ENCODE peak calls at places on chromosomes 2 and 18, in six cellular contexts. D is A549, C is hepatocyte, G is fibroblast of lung, T is mesendoderm, A is astrocyte. X is an unnamed sample.

GRCh38 chr2:222912117-222912516 is 51.3 kb downstream of the ACSL3 start:
- DNase-seq in D (no peak), C (no peak), G (no peak), T (peak; percentile 57), A (peak; percentile 16), X (no peak)

GRCh38 chr2:69582582-69583176 is 60.9 kb downstream of the AAK1 start:
- DNase-seq in D (no peak), C (peak; percentile 33), G (peak; percentile 51), T (no peak), A (peak; percentile 49), X (no peak)

GRCh38 chr18:26057208-26057821 is 33.1 kb downstream of the SS18 start:
- DNase-seq in D (no peak), C (peak; percentile 25), G (peak; percentile 69), T (peak; percentile 15), A (peak; percentile 56), X (peak; percentile 1)

GRCh38 chr18:46264255-46264654 is 160.1 kb downstream of the HAUS1 start:
- DNase-seq in D (peak; percentile 42), C (peak; percentile 26), G (no peak), T (peak; percentile 95), A (no peak), X (peak; percentile 42)

GRCh38 chr18:69956655-69957054 is 9.0 kb upstream of the CD226 start:
- DNase-seq in D (no peak), C (no peak), G (no peak), T (peak; percentile 11), A (no peak), X (no peak)

GRCh38 chr18:49681387-49681786 is 119.5 kb downstream of the LIPG start:
- DNase-seq in D (peak; percentile 6), C (no peak), G (no peak), T (no peak), A (no peak), X (no peak)

GRCh38 chr2:69797836-69798465 is 31.5 kb upstream of the GMCL1 start:
- DNase-seq in D (no peak), C (peak; percentile 28), G (peak; percentile 65), T (peak; percentile 89), A (peak; percentile 58), X (no peak)

GRCh38 chr2:28358668-28359201 is 33.9 kb upstream of the FOSL2 start:
- DNase-seq in D (no peak), C (no peak), G (no peak), T (no peak), A (no peak), X (no peak)

GRCh38 chr2:30366199-30366691 is 80.8 kb upstream of the LCLAT1 start:
- DNase-seq in D (no peak), C (no peak), G (peak; percentile 64), T (no peak), A (peak; percentile 44), X (no peak)

GRCh38 chr2:217489145-217489960 is 513.4 kb downstream of the TNS1 start:
- DNase-seq in D (no peak), C (no peak), G (peak; percentile 80), T (no peak), A (peak; percentile 74), X (no peak)

GRCh38 chr2:191696001-191696400 is 18.1 kb downstream of the NABP1 start:
- DNase-seq in D (no peak), C (peak; percentile 42), G (peak; percentile 88), T (no peak), A (peak; percentile 84), X (no peak)

GRCh38 chr2:10123281-10123680 is 742 bp downstream of the RRM2 start:
- DNase-seq in D (no peak), C (no peak), G (no peak), T (no peak), A (no peak), X (no peak)

GRCh38 chr2:229731916-229732315 is 17.6 kb upstream of the DNER start:
- DNase-seq in D (no peak), C (no peak), G (peak; percentile 27), T (no peak), A (no peak), X (no peak)

DNA sequence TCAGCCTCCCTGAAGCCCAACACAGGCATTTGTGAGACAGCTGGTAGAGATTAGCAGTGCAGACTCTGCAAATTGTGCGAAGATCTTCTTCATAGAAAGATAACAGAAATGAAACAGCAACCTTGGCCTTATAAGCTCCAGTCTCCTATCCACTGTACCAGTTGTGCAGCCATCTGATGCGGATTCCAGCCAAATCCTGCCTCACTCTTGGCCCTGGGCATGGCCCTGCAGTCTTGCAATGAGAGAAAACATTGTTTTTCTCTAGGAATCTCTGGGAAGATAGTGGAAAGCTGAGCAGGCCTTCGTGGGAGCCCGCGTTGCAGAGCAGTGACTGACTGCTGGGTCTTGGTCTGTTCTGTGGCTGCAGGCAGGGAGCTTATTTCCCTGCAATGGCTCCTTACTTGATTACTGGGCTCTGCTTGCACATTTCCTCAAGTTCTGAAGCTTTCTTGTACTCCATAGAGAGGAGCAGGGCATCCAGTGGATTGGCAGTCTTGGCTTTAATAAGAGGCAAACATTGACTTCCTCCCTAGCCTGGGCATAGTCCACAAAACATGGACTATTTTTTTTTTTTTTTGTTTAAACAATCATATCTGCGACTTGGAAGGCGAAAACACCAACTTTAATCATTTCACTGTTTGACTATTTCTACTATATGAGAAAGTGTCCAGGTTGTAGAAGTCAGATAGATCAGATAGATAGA is 193.0 kb downstream of the ACTR3 start:
- DNase-seq in D (no peak), C (no peak), G (no peak), T (no peak), A (no peak), X (no peak)
- H3K4me2 ChIP-seq in D (no peak overlapping the region), C (no peak overlapping the region), G (no peak overlapping the region), T (no peak overlapping the region), A (no peak overlapping the region), X (no peak overlapping the region)

GRCh38 chr2:159489476-159489875 is 126.9 kb downstream of the BAZ2B start:
- DNase-seq in D (no peak), C (no peak), G (no peak), T (no peak), A (no peak), X (no peak)

DNA sequence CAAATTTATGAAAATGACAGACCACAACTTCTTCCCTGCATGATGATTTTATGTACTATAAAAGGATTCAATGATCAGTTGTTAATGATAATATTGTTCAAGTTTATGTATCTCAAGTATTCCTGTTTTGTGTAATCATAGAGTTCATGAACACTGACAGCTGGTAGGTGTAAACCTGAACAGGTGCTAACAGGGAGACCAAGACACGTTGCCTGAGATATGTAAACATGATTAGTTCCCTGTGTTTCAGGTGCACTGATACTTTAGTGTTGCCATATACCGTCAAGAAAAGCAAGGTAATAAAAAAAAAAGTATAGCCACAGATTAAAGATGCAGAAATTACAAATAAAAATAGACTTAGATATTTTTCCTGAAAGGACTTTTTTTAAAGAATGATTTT is 131.8 kb downstream of the BAZ2B start:
- DNase-seq in D (no peak), C (no peak), G (no peak), T (no peak), A (no peak), X (no peak)
- H3K4me2 ChIP-seq in D (no peak overlapping the region), C (no peak overlapping the region), G (no peak overlapping the region), T (no peak overlapping the region), A (no peak overlapping the region), X (no peak overlapping the region)

DNA sequence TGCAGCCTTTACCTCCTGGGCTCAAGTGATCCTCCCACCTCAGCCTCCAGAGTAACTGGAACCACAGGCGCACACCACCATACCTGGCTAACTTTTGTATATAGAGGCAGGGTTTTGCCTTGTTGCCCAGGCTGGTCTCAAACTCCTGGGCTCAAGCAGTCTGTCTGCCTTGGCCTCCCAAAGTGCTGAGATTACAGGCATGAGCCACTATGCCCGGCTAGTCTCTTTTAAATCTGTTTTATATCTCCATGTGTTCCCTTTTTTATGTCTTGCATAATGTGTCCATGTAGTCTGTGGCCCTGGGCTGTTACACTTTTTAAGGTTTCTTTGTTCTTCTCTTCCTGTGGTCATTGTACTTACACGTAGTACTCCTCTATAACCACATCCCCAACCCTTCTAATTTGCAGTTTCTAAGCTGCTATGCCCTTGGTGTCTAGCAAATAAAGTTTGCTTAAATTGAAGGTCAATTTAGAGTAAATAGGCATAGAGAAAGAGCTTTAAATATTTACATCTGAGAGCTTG is 168.2 kb downstream of the MCFD2 start:
- DNase-seq in D (no peak), C (no peak), G (peak; percentile 55), T (no peak), A (peak; percentile 40), X (no peak)
- H3K4me2 ChIP-seq in D (peak overlapping the region; percentile 74), C (no peak overlapping the region), G (no peak overlapping the region), T (no peak overlapping the region), A (no peak overlapping the region), X (no peak overlapping the region)

GRCh38 chr2:153059338-153060052 is 341.1 kb downstream of the ARL6IP6 start:
- DNase-seq in D (peak; percentile 86), C (peak; percentile 43), G (peak; percentile 71), T (peak; percentile 96), A (peak; percentile 64), X (peak; percentile 40)
- H3K4me2 ChIP-seq in D (peak overlapping the region; percentile 75), C (no peak overlapping the region), G (no peak overlapping the region), T (no peak overlapping the region), A (peak overlapping the region; percentile 39), X (no peak overlapping the region)

DNA sequence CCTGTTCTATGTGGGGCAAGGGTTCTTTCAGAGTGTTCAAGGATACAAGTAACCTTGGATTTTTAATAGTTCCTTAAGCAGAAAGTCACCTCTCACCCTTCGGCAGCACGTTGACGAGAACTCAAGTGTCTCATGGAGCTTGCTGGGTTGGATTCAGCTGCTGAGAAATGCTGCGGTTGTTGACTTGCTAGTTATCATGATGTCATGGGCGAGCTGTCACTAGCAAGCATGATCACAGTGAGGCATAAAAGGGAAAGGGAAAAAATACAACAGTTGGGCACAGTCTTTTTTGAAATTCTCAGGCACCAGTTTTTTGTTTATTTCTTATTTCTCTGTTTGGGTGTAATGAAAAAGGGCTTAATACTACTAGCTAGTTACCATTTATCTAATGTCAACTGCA is 53.2 kb downstream of the ADCYAP1 start:
- DNase-seq in D (no peak), C (no peak), G (no peak), T (no peak), A (no peak), X (no peak)
- H3K4me2 ChIP-seq in D (no peak overlapping the region), C (no peak overlapping the region), G (no peak overlapping the region), T (no peak overlapping the region), A (no peak overlapping the region), X (no peak overlapping the region)

DNA sequence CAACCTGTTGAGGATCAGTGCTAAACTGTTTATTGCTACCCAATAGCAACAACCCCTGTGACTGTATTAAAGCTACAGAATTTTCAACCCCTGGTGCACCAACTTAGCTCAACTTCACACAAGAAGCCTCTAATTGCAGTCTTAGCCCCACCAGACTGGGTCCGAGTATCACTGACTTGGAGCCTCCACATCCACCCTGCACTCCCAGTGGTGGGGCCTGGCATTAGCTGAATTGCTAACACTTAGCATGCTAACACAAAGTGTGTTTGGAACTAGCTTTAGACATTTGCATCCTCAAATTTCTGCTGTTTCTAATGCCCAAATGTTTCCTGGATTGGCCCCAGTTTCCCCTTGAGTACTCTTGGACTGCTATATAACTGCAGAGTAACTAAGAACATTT is 298.6 kb downstream of the AGPS start:
- DNase-seq in D (no peak), C (no peak), G (no peak), T (no peak), A (no peak), X (no peak)
- H3K4me2 ChIP-seq in D (no peak overlapping the region), C (no peak overlapping the region), G (no peak overlapping the region), T (no peak overlapping the region), A (no peak overlapping the region), X (no peak overlapping the region)